ENCODE peak calls at places on chromosome 4, in eight cellular contexts. J is A673, G is MCF 10A, X is fibroblast of pulmonary artery, W is progenitor cell of endocrine pancreas, I is neural crest cell, V is choroid plexus epithelial cell, H is right atrium auricular region. L is an unnamed sample.

GRCh38 chr4:11702886-11703555 is 274.3 kb upstream of the HS3ST1 start:
- DNase-seq in X (no peak), G (peak), I (no peak), V (no peak), W (no peak), H (no peak), J (no peak), L (peak)

GRCh38 chr4:55269470-55269869 is 76.6 kb upstream of the SRD5A3 start:
- DNase-seq in H (no peak), V (no peak), I (no peak), W (no peak), J (no peak), X (no peak), G (no peak), L (no peak)

GRCh38 chr4:128524311-128524710 is 236.7 kb upstream of the PGRMC2 start:
- DNase-seq in W (no peak), V (peak), X (peak), J (no peak), G (peak), H (no peak), I (no peak), L (peak)

GRCh38 chr4:181006509-181007290 is 1236.5 kb upstream of the TENM3 start:
- DNase-seq in V (peak), W (no peak), G (no peak), J (peak), X (no peak), H (no peak), I (no peak), L (no peak)

GRCh38 chr4:7191546-7192251 is 639 bp upstream of the SORCS2 start:
- DNase-seq in J (no peak), V (no peak), X (no peak), G (no peak), H (no peak), W (no peak), I (no peak), L (no peak)

GRCh38 chr4:108917255-108917654 is 154.4 kb upstream of the ETNPPL start:
- DNase-seq in X (no peak), I (no peak), G (no peak), W (no peak), J (no peak), H (no peak), V (no peak), L (peak)

GRCh38 chr4:145623831-145624230 is 4.6 kb downstream of the MMAA start:
- DNase-seq in H (no peak), W (no peak), I (no peak), G (no peak), J (peak), V (peak), X (peak), L (peak)

GRCh38 chr4:8547108-8547911 is 32.9 kb upstream of the GPR78 start:
- DNase-seq in H (no peak), I (no peak), W (no peak), V (peak), G (peak), J (no peak), X (peak), L (peak)

GRCh38 chr4:179867300-179867878 is 2375.8 kb upstream of the TENM3 start:
- DNase-seq in I (peak), X (no peak), V (peak), J (peak), W (peak), G (peak), H (no peak), L (peak)

GRCh38 chr4:84965558-84966381 is 720 bp downstream of the WDFY3 start:
- DNase-seq in J (peak), V (peak), W (peak), X (peak), H (no peak), I (peak), G (peak), L (no peak)
- TF ChIP-seq CTCF in J (no peak), V (no peak), W (peak), X (no peak), H (peak), I (peak), G (no peak), L (no peak)

GRCh38 chr4:75057369-75057768 is 124.5 kb downstream of the PARM1 start:
- DNase-seq in W (no peak), H (no peak), I (no peak), V (no peak), G (no peak), X (no peak), J (no peak), L (no peak)

GRCh38 chr4:75058486-75058885 is 125.6 kb downstream of the PARM1 start:
- DNase-seq in J (no peak), I (no peak), V (no peak), X (no peak), G (no peak), W (no peak), H (no peak), L (no peak)

GRCh38 chr4:75051431-75051830 is 118.5 kb downstream of the PARM1 start:
- DNase-seq in I (no peak), H (no peak), V (no peak), X (no peak), G (no peak), J (no peak), W (no peak), L (no peak)

GRCh38 chr4:75054089-75054488 is 121.2 kb downstream of the PARM1 start:
- DNase-seq in G (no peak), I (no peak), H (no peak), V (no peak), X (no peak), W (no peak), J (no peak), L (no peak)

DNA sequence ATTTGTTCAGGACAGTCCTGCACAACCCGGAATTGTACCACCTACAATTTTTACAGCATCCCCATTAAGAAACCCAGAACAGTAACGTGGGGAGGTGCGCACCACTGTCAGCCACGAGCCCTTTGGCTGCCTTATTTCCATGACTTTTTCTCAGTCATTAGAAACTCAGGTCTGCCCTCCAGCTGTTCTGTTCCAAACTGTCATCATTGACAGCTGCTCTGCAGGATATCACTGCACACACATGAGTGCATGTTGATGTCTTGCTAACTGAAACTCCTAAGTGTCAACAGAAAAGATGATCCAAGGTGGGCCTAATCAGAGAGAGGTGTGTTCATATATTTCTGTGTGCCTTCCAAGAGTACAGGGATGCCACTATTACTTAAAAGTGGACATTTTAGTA is 123.4 kb downstream of the PARM1 start:
- DNase-seq in W (no peak), J (no peak), G (no peak), X (no peak), H (no peak), I (no peak), V (no peak), L (no peak)
- TF ChIP-seq CTCF in W (no peak), J (no peak), G (no peak), X (no peak), H (peak), I (no peak), V (no peak), L (no peak)

GRCh38 chr4:24032371-24032989 is 142.6 kb upstream of the PPARGC1A start:
- DNase-seq in G (peak), X (peak), I (no peak), H (no peak), V (peak), J (no peak), W (no peak), L (peak)
- TF ChIP-seq CTCF in G (no peak), X (peak), I (peak), H (peak), V (peak), J (no peak), W (peak), L (peak)

GRCh38 chr4:110344165-110344564 is 131.8 kb upstream of the ENPEP start:
- DNase-seq in J (peak), X (peak), H (no peak), W (no peak), V (peak), G (peak), I (no peak), L (no peak)
- TF ChIP-seq CTCF in J (peak), X (peak), H (peak), W (peak), V (peak), G (peak), I (peak), L (no peak)

GRCh38 chr4:141134051-141134450 is 782 bp upstream of the RNF150 start:
- DNase-seq in W (no peak), I (no peak), G (no peak), J (peak), X (peak), V (peak), H (no peak), L (no peak)

GRCh38 chr4:141131738-141132688 is 1.3 kb downstream of the RNF150 start:
- DNase-seq in W (peak), J (peak), H (no peak), V (peak), G (no peak), I (peak), X (no peak), L (no peak)

GRCh38 chr4:141134586-141134985 is 1.3 kb upstream of the RNF150 start:
- DNase-seq in H (no peak), V (no peak), J (no peak), W (no peak), I (no peak), G (no peak), X (no peak), L (no peak)

GRCh38 chr4:141132689-141133145 is 552 bp downstream of the RNF150 start:
- DNase-seq in W (peak), J (peak), G (no peak), I (peak), V (no peak), X (peak), H (no peak), L (no peak)

GRCh38 chr4:141133146-141134006 is at the start of gene RNF150:
- DNase-seq in X (peak), G (peak), W (peak), J (peak), V (peak), I (peak), H (peak), L (peak)
- TF ChIP-seq CTCF in X (peak), G (peak), W (peak), J (peak), V (peak), I (peak), H (peak), L (peak)

GRCh38 chr4:139556735-139557505 is 901 bp upstream of the SETD7 start:
- DNase-seq in G (peak), X (no peak), V (no peak), W (peak), I (peak), H (peak), J (peak), L (peak)
- TF ChIP-seq CTCF in G (no peak), X (no peak), V (no peak), W (no peak), I (no peak), H (peak), J (peak), L (peak)

L was measured in bronchial epithelial cell.